ENCODE peak calls at places on chromosomes 5 and 9, in nine cellular contexts. K, O, Z, C, W, S, M, L and F are unnamed samples.

GRCh38 chr9:87322840-87323635 is 174.6 kb upstream of the DAPK1 start:
- DNase-seq in K (peak; percentile 15), O (no peak), Z (no peak), C (peak; percentile 56), W (no peak), S (no peak), M (no peak), L (no peak), F (no peak)

GRCh38 chr9:89850633-89851325 is 246.0 kb downstream of the GADD45G start:
- DNase-seq in K (peak; percentile 59), O (no peak), Z (no peak), C (peak; percentile 85), W (no peak), S (no peak), M (no peak), L (no peak), F (peak; percentile 21)

GRCh38 chr9:116187570-116188170 is 34.1 kb downstream of the PAPPA start:
- DNase-seq in K (no peak), O (no peak), Z (no peak), C (no peak), W (no peak), S (no peak), M (no peak), L (no peak), F (no peak)

GRCh38 chr5:140989254-140989653 is 23.0 kb downstream of the PCDHAC2 start:
- DNase-seq in K (no peak), O (no peak), Z (no peak), C (no peak), W (no peak), S (no peak), M (no peak), L (no peak), F (no peak)

GRCh38 chr5:98769256-98770157 is 4.0 kb upstream of the RGMB start:
- DNase-seq in K (peak; percentile 81), O (peak; percentile 42), Z (peak; percentile 40), C (no peak), W (peak; percentile 36), S (peak; percentile 40), M (peak; percentile 24), L (peak; percentile 31), F (peak; percentile 47)

GRCh38 chr5:57335092-57335491 is 147.5 kb downstream of the ACTBL2 start:
- DNase-seq in K (peak; percentile 82), O (peak; percentile 70), Z (no peak), C (peak; percentile 48), W (no peak), S (no peak), M (no peak), L (no peak), F (peak; percentile 52)

GRCh38 chr5:35803221-35803651 is 53.5 kb upstream of the IL7R start:
- DNase-seq in K (peak; percentile 66), O (no peak), Z (peak; percentile 61), C (peak; percentile 90), W (peak; percentile 51), S (no peak), M (no peak), L (no peak), F (peak; percentile 70)

GRCh38 chr9:127767909-127768331 is 10.5 kb downstream of the SH2D3C start:
- DNase-seq in K (peak; percentile 45), O (no peak), Z (peak; percentile 47), C (no peak), W (no peak), S (peak; percentile 53), M (no peak), L (no peak), F (no peak)

GRCh38 chr5:76402880-76403712 is at the start of gene IQGAP2:
- DNase-seq in K (peak; percentile 67), O (peak; percentile 85), Z (peak; percentile 88), C (peak; percentile 40), W (peak; percentile 94), S (peak; percentile 69), M (peak; percentile 92), L (peak; percentile 85), F (peak; percentile 47)

GRCh38 chr5:132204736-132205135 is 22.9 kb downstream of the P4HA2 start:
- DNase-seq in K (no peak), O (no peak), Z (no peak), C (no peak), W (no peak), S (no peak), M (no peak), L (no peak), F (no peak)

GRCh38 chr5:141681295-141681694 is 735 bp downstream of the ARAP3 start:
- DNase-seq in K (no peak), O (no peak), Z (no peak), C (no peak), W (no peak), S (no peak), M (no peak), L (no peak), F (no peak)

GRCh38 chr5:150503386-150503785 is 4.5 kb upstream of the NDST1 start:
- DNase-seq in K (no peak), O (no peak), Z (no peak), C (no peak), W (no peak), S (no peak), M (no peak), L (no peak), F (no peak)

GRCh38 chr5:163612358-163613149 is 107.1 kb downstream of the MAT2B start:
- DNase-seq in K (no peak), O (no peak), Z (no peak), C (no peak), W (no peak), S (no peak), M (no peak), L (no peak), F (no peak)

GRCh38 chr9:17481565-17481964 is 97.3 kb upstream of the SH3GL2 start:
- DNase-seq in K (no peak), O (no peak), Z (no peak), C (no peak), W (no peak), S (no peak), M (no peak), L (peak; percentile 3), F (peak; percentile 8)

GRCh38 chr5:72767289-72768010 is 49.0 kb upstream of the TNPO1 start:
- DNase-seq in K (no peak), O (peak; percentile 41), Z (no peak), C (no peak), W (no peak), S (no peak), M (no peak), L (peak; percentile 61), F (peak; percentile 15)

GRCh38 chr9:132142883-132143282 is 19.0 kb upstream of the NTNG2 start:
- DNase-seq in K (no peak), O (no peak), Z (no peak), C (no peak), W (no peak), S (no peak), M (no peak), L (no peak), F (no peak)

GRCh38 chr5:10111575-10111974 is 138.1 kb downstream of the ATPSCKMT start:
- DNase-seq in K (peak; percentile 37), O (no peak), Z (peak; percentile 47), C (peak; percentile 83), W (peak; percentile 24), S (no peak), M (no peak), L (peak; percentile 55), F (peak; percentile 71)

GRCh38 chr9:20209421-20210340 is 412.6 kb downstream of the MLLT3 start:
- DNase-seq in K (peak; percentile 46), O (no peak), Z (no peak), C (no peak), W (peak; percentile 40), S (no peak), M (no peak), L (no peak), F (no peak)

GRCh38 chr5:87190687-87191086 is 77.0 kb upstream of the RASA1 start:
- DNase-seq in K (no peak), O (no peak), Z (no peak), C (no peak), W (no peak), S (no peak), M (no peak), L (no peak), F (no peak)

GRCh38 chr5:172437445-172438303 is 16.7 kb downstream of the SH3PXD2B start:
- DNase-seq in K (peak; percentile 93), O (no peak), Z (no peak), C (peak; percentile 66), W (no peak), S (peak; percentile 79), M (no peak), L (peak; percentile 51), F (peak; percentile 65)

GRCh38 chr9:114275246-114275994 is 47.5 kb upstream of the ORM1 start:
- DNase-seq in K (no peak), O (no peak), Z (no peak), C (no peak), W (no peak), S (no peak), M (no peak), L (no peak), F (no peak)

GRCh38 chr9:1050125-1050895 is at the start of gene DMRT2:
- DNase-seq in K (peak; percentile 65), O (peak; percentile 81), Z (peak; percentile 91), C (peak; percentile 93), W (peak; percentile 72), S (peak; percentile 84), M (no peak), L (no peak), F (no peak)

GRCh38 chr5:14108170-14108996 is 34.8 kb upstream of the TRIO start:
- DNase-seq in K (peak; percentile 79), O (peak; percentile 74), Z (peak; percentile 54), C (peak; percentile 72), W (peak; percentile 59), S (peak; percentile 23), M (peak; percentile 60), L (peak; percentile 80), F (peak; percentile 39)

GRCh38 chr5:59621477-59621876 is 272.0 kb downstream of the PDE4D start:
- DNase-seq in K (peak; percentile 44), O (no peak), Z (no peak), C (no peak), W (no peak), S (no peak), M (no peak), L (no peak), F (no peak)

GRCh38 chr9:111900081-111900805 is 3.6 kb downstream of the UGCG start:
- DNase-seq in K (no peak), O (no peak), Z (no peak), C (no peak), W (no peak), S (no peak), M (no peak), L (no peak), F (no peak)

GRCh38 chr9:121268598-121269029 is 652 bp downstream of the GSN start:
- DNase-seq in K (peak; percentile 17), O (no peak), Z (no peak), C (no peak), W (no peak), S (no peak), M (peak; percentile 25), L (no peak), F (no peak)

GRCh38 chr5:1748271-1748670 is 51.4 kb downstream of the MRPL36 start:
- DNase-seq in K (no peak), O (no peak), Z (no peak), C (no peak), W (no peak), S (no peak), M (no peak), L (no peak), F (no peak)

GRCh38 chr5:82413302-82414042 is 135.3 kb upstream of the RPS23 start:
- DNase-seq in K (peak; percentile 96), O (no peak), Z (no peak), C (peak; percentile 86), W (peak; percentile 11), S (no peak), M (no peak), L (no peak), F (peak; percentile 81)